ENCODE peak calls at places on chromosome 3, in six cellular contexts. One of them, this sample, is unnamed.

GRCh38 chr3:78268716-78269668 is 1229.1 kb downstream of the ROBO2 start:
- DNase-seq in fibroblast of pulmonary artery: no peak
- DNase-seq in brain microvascular endothelial cell: no peak
- DNase-seq in fibroblast of mammary gland: no peak
- DNase-seq in HFFc6: no peak
- DNase-seq in esophagus squamous epithelium: no peak
- DNase-seq in this sample: no peak

GRCh38 chr3:184314700-184315505 is 497 bp downstream of the EIF4G1 start:
- DNase-seq in fibroblast of mammary gland: peak
- DNase-seq in brain microvascular endothelial cell: peak
- DNase-seq in fibroblast of pulmonary artery: peak
- DNase-seq in HFFc6: peak
- DNase-seq in esophagus squamous epithelium: peak
- DNase-seq in this sample: peak

GRCh38 chr3:108008931-108009635 is 81.7 kb downstream of the CD47 start:
- DNase-seq in HFFc6: peak
- DNase-seq in esophagus squamous epithelium: no peak
- DNase-seq in brain microvascular endothelial cell: peak
- DNase-seq in fibroblast of pulmonary artery: peak
- DNase-seq in fibroblast of mammary gland: peak
- DNase-seq in this sample: no peak

GRCh38 chr3:129608087-129608935 is 1.8 kb upstream of the PLXND1 start:
- DNase-seq in brain microvascular endothelial cell: peak
- DNase-seq in fibroblast of pulmonary artery: peak
- DNase-seq in fibroblast of mammary gland: peak
- DNase-seq in HFFc6: no peak
- DNase-seq in esophagus squamous epithelium: no peak
- DNase-seq in this sample: peak

GRCh38 chr3:150727653-150728502 is 24.2 kb upstream of the ERICH6 start:
- DNase-seq in fibroblast of mammary gland: no peak
- DNase-seq in brain microvascular endothelial cell: no peak
- DNase-seq in HFFc6: no peak
- DNase-seq in fibroblast of pulmonary artery: no peak
- DNase-seq in esophagus squamous epithelium: no peak
- DNase-seq in this sample: no peak

GRCh38 chr3:161560006-161560637 is 63.5 kb downstream of the OTOL1 start:
- DNase-seq in fibroblast of pulmonary artery: peak
- DNase-seq in esophagus squamous epithelium: no peak
- DNase-seq in brain microvascular endothelial cell: peak
- DNase-seq in fibroblast of mammary gland: peak
- DNase-seq in HFFc6: peak
- DNase-seq in this sample: no peak

GRCh38 chr3:50444213-50444612 is 59.2 kb downstream of the CACNA2D2 start:
- DNase-seq in HFFc6: peak
- DNase-seq in fibroblast of pulmonary artery: peak
- DNase-seq in esophagus squamous epithelium: no peak
- DNase-seq in brain microvascular endothelial cell: no peak
- DNase-seq in fibroblast of mammary gland: no peak
- DNase-seq in this sample: no peak

GRCh38 chr3:55648591-55649318 is 161.6 kb upstream of the WNT5A start:
- DNase-seq in fibroblast of mammary gland: no peak
- DNase-seq in HFFc6: no peak
- DNase-seq in esophagus squamous epithelium: no peak
- DNase-seq in fibroblast of pulmonary artery: no peak
- DNase-seq in brain microvascular endothelial cell: no peak
- DNase-seq in this sample: no peak

GRCh38 chr3:98856724-98857123 is 44.8 kb downstream of the DCBLD2 start:
- DNase-seq in brain microvascular endothelial cell: no peak
- DNase-seq in fibroblast of mammary gland: no peak
- DNase-seq in esophagus squamous epithelium: no peak
- DNase-seq in HFFc6: no peak
- DNase-seq in fibroblast of pulmonary artery: no peak
- DNase-seq in this sample: no peak

GRCh38 chr3:130772124-130772523 is 25.5 kb upstream of the PIK3R4 start:
- DNase-seq in HFFc6: no peak
- DNase-seq in brain microvascular endothelial cell: no peak
- DNase-seq in fibroblast of pulmonary artery: no peak
- DNase-seq in esophagus squamous epithelium: no peak
- DNase-seq in fibroblast of mammary gland: no peak
- DNase-seq in this sample: no peak

GRCh38 chr3:78368576-78369345 is 1328.9 kb downstream of the ROBO2 start:
- DNase-seq in fibroblast of pulmonary artery: peak
- DNase-seq in esophagus squamous epithelium: no peak
- DNase-seq in HFFc6: no peak
- DNase-seq in brain microvascular endothelial cell: no peak
- DNase-seq in fibroblast of mammary gland: no peak
- DNase-seq in this sample: no peak

GRCh38 chr3:138331143-138331894 is 1.7 kb upstream of the NME9 start:
- DNase-seq in fibroblast of pulmonary artery: peak
- DNase-seq in fibroblast of mammary gland: peak
- DNase-seq in brain microvascular endothelial cell: peak
- DNase-seq in esophagus squamous epithelium: no peak
- DNase-seq in HFFc6: peak
- DNase-seq in this sample: no peak

GRCh38 chr3:154552338-154552737 is 122.3 kb upstream of the GPR149 start:
- DNase-seq in esophagus squamous epithelium: no peak
- DNase-seq in fibroblast of pulmonary artery: no peak
- DNase-seq in HFFc6: no peak
- DNase-seq in brain microvascular endothelial cell: no peak
- DNase-seq in fibroblast of mammary gland: no peak
- DNase-seq in this sample: no peak
- TF ChIP-seq CTCF in esophagus squamous epithelium: no peak
- TF ChIP-seq CTCF in fibroblast of pulmonary artery: no peak
- TF ChIP-seq CTCF in HFFc6: no peak
- TF ChIP-seq CTCF in brain microvascular endothelial cell: no peak
- TF ChIP-seq CTCF in fibroblast of mammary gland: peak
- TF ChIP-seq CTCF in this sample: no peak

GRCh38 chr3:39727415-39727814 is 82.0 kb upstream of the MYRIP start:
- DNase-seq in fibroblast of pulmonary artery: no peak
- DNase-seq in brain microvascular endothelial cell: no peak
- DNase-seq in esophagus squamous epithelium: no peak
- DNase-seq in HFFc6: no peak
- DNase-seq in fibroblast of mammary gland: peak
- DNase-seq in this sample: no peak
- TF ChIP-seq CTCF in fibroblast of pulmonary artery: no peak
- TF ChIP-seq CTCF in brain microvascular endothelial cell: no peak
- TF ChIP-seq CTCF in esophagus squamous epithelium: no peak
- TF ChIP-seq CTCF in HFFc6: no peak
- TF ChIP-seq CTCF in fibroblast of mammary gland: peak
- TF ChIP-seq CTCF in this sample: no peak

DNA sequence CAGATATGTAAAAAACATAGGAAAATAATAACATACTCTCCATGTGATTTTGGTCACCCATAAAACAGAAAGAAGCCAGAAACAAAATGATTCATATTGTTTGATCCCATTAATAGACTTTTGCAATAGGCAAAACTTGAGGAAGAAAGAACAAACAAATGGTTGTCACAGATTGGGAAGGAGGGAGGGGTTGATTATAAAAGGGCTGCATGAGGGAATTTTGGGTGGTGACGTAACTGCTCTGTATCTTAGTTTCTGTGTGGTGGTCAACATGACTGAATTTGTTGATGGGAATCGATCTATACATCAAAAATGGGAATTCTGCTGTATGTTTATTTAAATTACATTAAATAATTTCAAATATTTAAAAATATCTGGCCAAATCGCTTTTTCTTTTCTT is 86.3 kb downstream of the P3H2 start:
- DNase-seq in fibroblast of pulmonary artery: no peak
- DNase-seq in esophagus squamous epithelium: no peak
- DNase-seq in fibroblast of mammary gland: no peak
- DNase-seq in HFFc6: no peak
- DNase-seq in brain microvascular endothelial cell: no peak
- DNase-seq in this sample: no peak
- TF ChIP-seq CTCF in fibroblast of pulmonary artery: no peak
- TF ChIP-seq CTCF in esophagus squamous epithelium: no peak
- TF ChIP-seq CTCF in fibroblast of mammary gland: no peak
- TF ChIP-seq CTCF in HFFc6: no peak
- TF ChIP-seq CTCF in brain microvascular endothelial cell: no peak
- TF ChIP-seq CTCF in this sample: no peak

DNA sequence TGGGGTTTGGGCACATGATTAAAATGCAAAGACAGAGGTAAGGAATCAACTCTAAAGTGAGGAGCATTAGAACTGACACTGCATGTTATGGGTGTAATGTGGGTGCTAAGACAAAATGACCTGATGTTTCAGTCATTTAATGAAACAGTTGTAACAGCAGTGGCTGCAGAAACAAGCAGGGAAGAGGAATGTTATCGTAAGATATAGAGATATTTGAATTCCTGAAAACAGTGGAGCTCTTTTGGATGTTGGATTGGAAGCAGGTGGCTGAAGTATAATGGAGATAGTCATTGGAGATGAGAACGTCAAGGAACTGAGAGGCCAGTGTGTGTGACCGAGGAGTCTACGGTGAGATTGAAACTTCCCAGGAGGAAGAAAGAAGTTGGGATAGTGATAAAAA is 1065.2 kb downstream of the ZPLD1 start:
- DNase-seq in fibroblast of mammary gland: no peak
- DNase-seq in fibroblast of pulmonary artery: no peak
- DNase-seq in HFFc6: no peak
- DNase-seq in esophagus squamous epithelium: no peak
- DNase-seq in brain microvascular endothelial cell: no peak
- DNase-seq in this sample: no peak
- TF ChIP-seq CTCF in fibroblast of mammary gland: no peak
- TF ChIP-seq CTCF in fibroblast of pulmonary artery: no peak
- TF ChIP-seq CTCF in HFFc6: no peak
- TF ChIP-seq CTCF in esophagus squamous epithelium: no peak
- TF ChIP-seq CTCF in brain microvascular endothelial cell: no peak
- TF ChIP-seq CTCF in this sample: no peak

DNA sequence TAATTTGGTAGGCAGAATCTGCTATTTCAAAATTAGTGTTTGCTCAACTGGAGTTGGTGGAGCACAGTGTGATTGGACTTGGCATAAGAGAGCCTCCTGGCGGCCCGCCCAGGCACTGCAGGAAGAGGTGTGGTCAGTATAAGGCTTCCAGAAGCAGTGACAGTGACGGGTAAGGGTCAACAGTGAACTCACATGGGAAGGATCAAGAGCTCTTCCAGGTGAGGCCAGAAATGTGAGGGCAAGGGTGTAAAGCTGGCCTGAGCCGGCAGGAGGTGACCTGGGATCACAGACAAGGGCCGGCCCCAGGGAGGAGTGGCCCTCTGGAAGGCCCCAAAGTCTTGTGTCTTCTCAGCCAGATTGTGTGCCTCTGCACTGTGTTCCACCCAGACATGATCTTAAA is 93.2 kb upstream of the RNF7 start:
- DNase-seq in HFFc6: peak
- DNase-seq in esophagus squamous epithelium: peak
- DNase-seq in brain microvascular endothelial cell: peak
- DNase-seq in fibroblast of mammary gland: peak
- DNase-seq in fibroblast of pulmonary artery: peak
- DNase-seq in this sample: peak
- TF ChIP-seq CTCF in HFFc6: peak
- TF ChIP-seq CTCF in esophagus squamous epithelium: peak
- TF ChIP-seq CTCF in brain microvascular endothelial cell: peak
- TF ChIP-seq CTCF in fibroblast of mammary gland: peak
- TF ChIP-seq CTCF in fibroblast of pulmonary artery: peak
- TF ChIP-seq CTCF in this sample: peak

GRCh38 chr3:127692501-127693335 is 20.0 kb downstream of the ABTB1 start:
- DNase-seq in fibroblast of pulmonary artery: no peak
- DNase-seq in brain microvascular endothelial cell: no peak
- DNase-seq in fibroblast of mammary gland: no peak
- DNase-seq in esophagus squamous epithelium: no peak
- DNase-seq in HFFc6: no peak
- DNase-seq in this sample: no peak

GRCh38 chr3:127691974-127692373 is 19.2 kb downstream of the ABTB1 start:
- DNase-seq in brain microvascular endothelial cell: no peak
- DNase-seq in HFFc6: no peak
- DNase-seq in fibroblast of mammary gland: no peak
- DNase-seq in fibroblast of pulmonary artery: no peak
- DNase-seq in esophagus squamous epithelium: no peak
- DNase-seq in this sample: no peak

GRCh38 chr3:127693336-127693843 is 20.6 kb downstream of the ABTB1 start:
- DNase-seq in fibroblast of pulmonary artery: no peak
- DNase-seq in esophagus squamous epithelium: no peak
- DNase-seq in brain microvascular endothelial cell: no peak
- DNase-seq in HFFc6: no peak
- DNase-seq in fibroblast of mammary gland: no peak
- DNase-seq in this sample: no peak

GRCh38 chr3:127697531-127698240 is 24.9 kb downstream of the ABTB1 start:
- DNase-seq in esophagus squamous epithelium: peak
- DNase-seq in HFFc6: peak
- DNase-seq in brain microvascular endothelial cell: peak
- DNase-seq in fibroblast of mammary gland: peak
- DNase-seq in fibroblast of pulmonary artery: peak
- DNase-seq in this sample: no peak

GRCh38 chr3:127694467-127695215 is 21.9 kb downstream of the ABTB1 start:
- DNase-seq in esophagus squamous epithelium: no peak
- DNase-seq in fibroblast of mammary gland: no peak
- DNase-seq in HFFc6: peak
- DNase-seq in brain microvascular endothelial cell: no peak
- DNase-seq in fibroblast of pulmonary artery: no peak
- DNase-seq in this sample: no peak
- TF ChIP-seq CTCF in esophagus squamous epithelium: peak
- TF ChIP-seq CTCF in fibroblast of mammary gland: peak
- TF ChIP-seq CTCF in HFFc6: peak
- TF ChIP-seq CTCF in brain microvascular endothelial cell: peak
- TF ChIP-seq CTCF in fibroblast of pulmonary artery: peak
- TF ChIP-seq CTCF in this sample: peak

DNA sequence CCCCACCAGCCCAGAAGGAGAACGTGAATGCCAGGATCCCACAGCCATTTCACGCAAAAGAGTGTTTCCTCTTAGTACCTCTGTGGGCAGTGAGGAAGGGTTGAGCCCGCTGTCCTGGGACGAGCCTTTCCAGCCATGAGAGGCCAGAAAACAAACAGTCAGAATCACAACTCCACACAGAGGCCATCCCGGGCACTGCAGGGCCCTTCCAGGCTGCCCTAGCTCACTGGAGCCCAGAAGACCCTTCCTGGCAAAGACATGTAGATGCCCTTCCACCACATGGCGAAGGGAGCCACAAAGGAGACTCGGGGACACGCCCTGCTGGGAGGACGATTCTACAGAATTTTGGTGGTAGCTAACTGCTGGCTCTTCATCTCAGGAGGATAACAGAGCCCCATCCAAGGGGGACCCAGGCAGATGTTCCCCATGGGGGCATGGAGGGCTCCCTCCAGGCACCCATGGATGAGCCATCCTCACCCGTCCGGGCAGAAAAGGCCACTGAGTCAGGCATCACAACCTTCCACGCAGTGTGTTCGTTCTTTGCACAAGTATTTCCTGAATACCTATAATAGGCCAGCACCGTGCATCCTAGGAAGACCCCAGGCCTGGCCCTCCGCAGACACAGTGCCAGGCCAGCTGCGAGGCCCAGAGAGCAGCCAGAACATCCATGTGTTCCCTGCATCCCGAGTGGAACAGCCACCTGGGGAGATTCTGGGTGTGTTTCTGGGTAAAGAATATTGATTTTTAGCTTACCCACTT is 47.2 kb downstream of the SLC12A8 start:
- DNase-seq in brain microvascular endothelial cell: peak
- DNase-seq in esophagus squamous epithelium: no peak
- DNase-seq in HFFc6: peak
- DNase-seq in fibroblast of pulmonary artery: peak
- DNase-seq in fibroblast of mammary gland: peak
- DNase-seq in this sample: peak
- TF ChIP-seq CTCF in brain microvascular endothelial cell: peak
- TF ChIP-seq CTCF in esophagus squamous epithelium: peak
- TF ChIP-seq CTCF in HFFc6: peak
- TF ChIP-seq CTCF in fibroblast of pulmonary artery: peak
- TF ChIP-seq CTCF in fibroblast of mammary gland: peak
- TF ChIP-seq CTCF in this sample: peak

GRCh38 chr3:102741105-102741504 is 306.3 kb downstream of the ZPLD1 start:
- DNase-seq in HFFc6: no peak
- DNase-seq in esophagus squamous epithelium: no peak
- DNase-seq in fibroblast of mammary gland: no peak
- DNase-seq in brain microvascular endothelial cell: no peak
- DNase-seq in fibroblast of pulmonary artery: no peak
- DNase-seq in this sample: no peak
- TF ChIP-seq CTCF in HFFc6: no peak
- TF ChIP-seq CTCF in esophagus squamous epithelium: no peak
- TF ChIP-seq CTCF in fibroblast of mammary gland: no peak
- TF ChIP-seq CTCF in brain microvascular endothelial cell: no peak
- TF ChIP-seq CTCF in fibroblast of pulmonary artery: no peak
- TF ChIP-seq CTCF in this sample: no peak